ENCODE peak calls at places on chromosome 16, in eight cellular contexts. Y is cardiac fibroblast, L is hepatocyte, N is foreskin fibroblast, P is adrenal gland, X is breast epithelium, I is mucosa of descending colon, C is AG04450. B is an unnamed sample.

GRCh38 chr16:89115216-89115949 is 21.7 kb downstream of the ACSF3 start:
- DNase-seq in Y (peak), L (no peak), N (no peak), P (peak), X (no peak), I (peak), C (no peak), B (peak)

GRCh38 chr16:58464916-58465731 is 34.8 kb upstream of the NDRG4 start:
- DNase-seq in Y (peak), L (no peak), N (no peak), P (peak), X (no peak), I (no peak), C (no peak), B (no peak)

GRCh38 chr16:84071151-84071550 is 28.6 kb upstream of the SLC38A8 start:
- DNase-seq in Y (no peak), L (no peak), N (no peak), P (no peak), X (no peak), I (no peak), C (no peak), B (no peak)

GRCh38 chr16:84618428-84619102 is 687 bp upstream of the COTL1 start:
- DNase-seq in Y (peak), L (peak), N (peak), P (no peak), X (no peak), I (no peak), C (peak), B (no peak)

GRCh38 chr16:87653234-87653633 is 50.9 kb downstream of the JPH3 start:
- DNase-seq in Y (no peak), L (peak), N (peak), P (no peak), X (no peak), I (no peak), C (no peak), B (peak)

GRCh38 chr16:13897806-13898205 is 22.1 kb upstream of the ERCC4 start:
- DNase-seq in Y (no peak), L (no peak), N (no peak), P (no peak), X (no peak), I (no peak), C (no peak), B (no peak)

GRCh38 chr16:55421225-55421624 is 57.8 kb upstream of the MMP2 start:
- DNase-seq in Y (no peak), L (no peak), N (no peak), P (no peak), X (no peak), I (no peak), C (no peak), B (peak)

GRCh38 chr16:15483857-15484256 is 49.5 kb downstream of the BMERB1 start:
- DNase-seq in Y (no peak), L (no peak), N (no peak), P (no peak), X (no peak), I (no peak), C (no peak), B (no peak)

GRCh38 chr16:12729448-12729847 is 74.2 kb downstream of the CPPED1 start:
- DNase-seq in Y (peak), L (no peak), N (peak), P (no peak), X (no peak), I (no peak), C (no peak), B (no peak)

GRCh38 chr16:2429771-2430663 is 770 bp downstream of the CCNF start:
- DNase-seq in Y (peak), L (peak), N (peak), P (no peak), X (no peak), I (no peak), C (no peak), B (no peak)

GRCh38 chr16:75647138-75647491 is 350 bp downstream of the KARS1 start:
- DNase-seq in Y (no peak), L (no peak), N (no peak), P (no peak), X (no peak), I (no peak), C (no peak), B (no peak)

GRCh38 chr16:66273036-66273435 is 93.5 kb upstream of the CDH5 start:
- DNase-seq in Y (no peak), L (peak), N (no peak), P (no peak), X (no peak), I (no peak), C (no peak), B (no peak)

GRCh38 chr16:66271074-66272060 is 95.1 kb upstream of the CDH5 start:
- DNase-seq in Y (no peak), L (no peak), N (peak), P (no peak), X (no peak), I (no peak), C (no peak), B (no peak)

GRCh38 chr16:66272461-66272860 is 94.0 kb upstream of the CDH5 start:
- DNase-seq in Y (no peak), L (no peak), N (no peak), P (no peak), X (no peak), I (no peak), C (no peak), B (no peak)

GRCh38 chr16:66269631-66270332 is 96.7 kb upstream of the CDH5 start:
- DNase-seq in Y (peak), L (no peak), N (no peak), P (no peak), X (no peak), I (no peak), C (no peak), B (no peak)

GRCh38 chr16:66270333-66270927 is 96.1 kb upstream of the CDH5 start:
- DNase-seq in Y (peak), L (peak), N (peak), P (peak), X (peak), I (peak), C (no peak), B (peak)
- H3K4me3 ChIP-seq in Y (no peak), L (peak), N (peak), P (no peak), X (peak), I (no peak), C (peak), B (no peak)

GRCh38 chr16:3797473-3797872 is 80.1 kb upstream of the TRAP1 start:
- DNase-seq in Y (no peak), L (no peak), N (no peak), P (no peak), X (no peak), I (no peak), C (no peak), B (peak)
- H3K4me3 ChIP-seq in Y (no peak), L (no peak), N (no peak), P (no peak), X (no peak), I (no peak), C (no peak), B (no peak)

GRCh38 chr16:69482410-69482951 is 58.1 kb downstream of the CYB5B start:
- DNase-seq in Y (peak), L (no peak), N (peak), P (peak), X (peak), I (no peak), C (no peak), B (no peak)

GRCh38 chr16:69483611-69484010 is 59.2 kb downstream of the CYB5B start:
- DNase-seq in Y (no peak), L (no peak), N (peak), P (no peak), X (no peak), I (no peak), C (no peak), B (no peak)

GRCh38 chr16:69478685-69479084 is 54.3 kb downstream of the CYB5B start:
- DNase-seq in Y (no peak), L (no peak), N (no peak), P (no peak), X (no peak), I (no peak), C (no peak), B (no peak)

GRCh38 chr16:69479806-69480205 is 55.4 kb downstream of the CYB5B start:
- DNase-seq in Y (no peak), L (no peak), N (no peak), P (no peak), X (no peak), I (no peak), C (no peak), B (no peak)

DNA sequence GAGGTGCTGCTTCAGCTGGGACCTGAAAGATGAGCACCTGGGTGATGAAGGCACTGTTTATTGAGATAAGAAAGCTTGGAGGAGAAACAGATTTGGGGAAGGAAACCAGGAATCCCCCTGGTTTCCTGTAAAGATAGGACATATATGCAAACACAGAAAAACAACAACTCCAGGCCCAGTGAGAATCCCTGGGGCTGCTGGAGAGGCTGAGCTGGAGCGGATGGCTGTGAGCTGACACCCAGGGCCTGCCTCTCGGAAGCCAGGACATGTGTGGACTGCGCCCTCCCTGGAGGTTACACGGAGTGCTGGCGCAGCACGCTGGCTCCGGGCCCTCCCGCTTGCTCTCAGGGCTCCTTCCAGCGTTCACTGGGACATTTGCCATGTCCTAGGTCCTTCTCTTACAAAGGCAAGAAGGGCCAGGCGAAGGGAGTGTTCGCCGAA is 57.5 kb downstream of the CYB5B start:
- DNase-seq in Y (peak), L (no peak), N (peak), P (peak), X (peak), I (peak), C (no peak), B (no peak)
- H3K4me3 ChIP-seq in Y (no peak), L (no peak), N (no peak), P (no peak), X (peak), I (no peak), C (no peak), B (no peak)

DNA sequence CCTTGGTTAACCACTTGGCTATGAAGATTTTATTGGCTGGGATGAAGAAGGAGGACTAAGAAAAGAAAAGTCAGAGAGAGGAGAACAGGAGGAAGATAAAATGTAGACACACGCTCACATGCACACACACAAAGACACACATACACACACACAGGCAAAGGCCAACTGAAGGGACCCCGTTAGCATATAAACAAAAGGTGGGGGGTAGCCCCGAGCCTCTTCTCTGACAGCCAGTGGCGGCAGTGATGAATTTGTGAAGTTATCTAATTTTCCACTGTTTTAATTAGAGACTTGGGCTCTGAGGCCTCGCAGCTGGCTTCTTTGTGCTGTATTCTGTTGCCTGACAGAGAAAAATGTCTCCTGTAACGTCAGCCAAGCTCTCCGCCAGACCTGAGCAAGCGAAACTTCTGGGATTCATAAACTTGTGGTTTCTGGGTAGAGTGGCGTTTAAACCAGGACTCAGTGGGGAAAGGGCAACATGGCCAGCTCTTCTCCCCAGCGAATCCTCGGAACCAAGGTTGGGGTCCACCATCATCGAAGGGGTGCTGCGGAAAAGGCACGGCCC is 113.9 kb upstream of the FOXF1 start:
- DNase-seq in Y (peak), L (peak), N (peak), P (no peak), X (no peak), I (no peak), C (peak), B (no peak)
- H3K4me3 ChIP-seq in Y (no peak), L (no peak), N (no peak), P (no peak), X (peak), I (no peak), C (peak), B (no peak)

DNA sequence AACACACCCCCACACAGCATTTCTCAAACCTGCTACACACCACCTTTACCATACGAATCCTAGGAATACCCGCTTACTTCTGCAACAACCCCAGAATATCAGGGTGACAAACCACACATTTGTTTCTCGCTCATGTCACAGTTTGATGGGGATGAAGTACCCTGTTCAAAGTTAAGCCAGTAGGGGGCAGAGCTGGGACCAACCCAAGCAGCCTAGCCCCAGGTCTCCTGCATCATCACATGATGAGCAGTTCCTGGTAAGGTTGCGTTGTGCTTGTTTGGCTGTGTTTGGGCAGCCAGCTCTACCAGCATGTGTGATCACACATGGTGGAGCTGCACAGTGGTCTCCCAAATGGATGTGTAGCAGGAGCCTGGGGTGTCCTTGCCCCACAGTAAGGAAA is 103.6 kb upstream of the C16orf82 start:
- DNase-seq in Y (peak), L (peak), N (peak), P (peak), X (no peak), I (peak), C (no peak), B (peak)
- H3K4me3 ChIP-seq in Y (no peak), L (no peak), N (no peak), P (no peak), X (no peak), I (no peak), C (no peak), B (no peak)